ENCODE peak calls at places on chromosome 9, in five cellular contexts. S is A172; P is left cardiac atrium; N is Peyer's patch; D is activated effector memory CD4-positive, alpha-beta T cell treated with Interleukin-2 at 50 U/mL for 16 hours. O is an unnamed sample.

GRCh38 chr9:34233691-34234090 is 54.8 kb downstream of the UBAP1 start:
- DNase-seq in S (no peak), P (no peak), N (no peak), D (no peak), O (no peak)

GRCh38 chr9:13427587-13427986 is 148.1 kb upstream of the MPDZ start:
- DNase-seq in S (peak), P (no peak), N (no peak), D (no peak), O (no peak)

GRCh38 chr9:130741831-130742449 is 48.4 kb downstream of the EXOSC2 start:
- DNase-seq in S (peak), P (no peak), N (no peak), D (no peak), O (peak)

GRCh38 chr9:2570615-2571479 is 50.7 kb upstream of the VLDLR start:
- DNase-seq in S (peak), P (peak), N (peak), D (no peak), O (peak)

GRCh38 chr9:92513349-92513748 is 22.4 kb downstream of the ECM2 start:
- DNase-seq in S (no peak), P (no peak), N (no peak), D (no peak), O (no peak)

GRCh38 chr9:107034831-107035230 is 171.9 kb downstream of the ZNF462 start:
- DNase-seq in S (no peak), P (no peak), N (no peak), D (no peak), O (no peak)

GRCh38 chr9:71562140-71562539 is 206.2 kb downstream of the CEMIP2 start:
- DNase-seq in S (no peak), P (no peak), N (no peak), D (no peak), O (no peak)

GRCh38 chr9:117414220-117414905 is 494 bp downstream of the ASTN2 start:
- DNase-seq in S (no peak), P (peak), N (no peak), D (no peak), O (no peak)

GRCh38 chr9:130845901-130846381 is 10.9 kb downstream of the ABL1 start:
- DNase-seq in S (peak), P (no peak), N (no peak), D (no peak), O (no peak)

GRCh38 chr9:23962101-23962500 is 136.1 kb upstream of the ELAVL2 start:
- DNase-seq in S (peak), P (no peak), N (no peak), D (no peak), O (no peak)

GRCh38 chr9:91119679-91120078 is 242.0 kb downstream of the AUH start:
- DNase-seq in S (no peak), P (no peak), N (no peak), D (no peak), O (no peak)

GRCh38 chr9:103798620-103799019 is 295.5 kb upstream of the SMC2 start:
- DNase-seq in S (peak), P (no peak), N (no peak), D (no peak), O (no peak)

GRCh38 chr9:91818647-91819403 is 131.2 kb downstream of the ROR2 start:
- DNase-seq in S (no peak), P (no peak), N (no peak), D (no peak), O (no peak)

GRCh38 chr9:91750343-91750742 is 199.7 kb downstream of the ROR2 start:
- DNase-seq in S (no peak), P (no peak), N (no peak), D (no peak), O (no peak)

GRCh38 chr9:135663857-135664256 is 748 bp downstream of the LCN9 start:
- DNase-seq in S (no peak), P (no peak), N (no peak), D (no peak), O (no peak)

GRCh38 chr9:117413346-117414219 is 1.3 kb downstream of the ASTN2 start:
- DNase-seq in S (no peak), P (peak), N (no peak), D (no peak), O (no peak)

GRCh38 chr9:127808347-127809001 is 5.8 kb downstream of the FPGS start:
- DNase-seq in S (no peak), P (peak), N (no peak), D (no peak), O (no peak)

GRCh38 chr9:91734371-91734981 is 215.6 kb downstream of the ROR2 start:
- DNase-seq in S (peak), P (peak), N (peak), D (peak), O (peak)

GRCh38 chr9:22423566-22423965 is 23.1 kb upstream of the DMRTA1 start:
- DNase-seq in S (no peak), P (no peak), N (no peak), D (no peak), O (no peak)

GRCh38 chr9:98256632-98257218 is 1.3 kb upstream of the TBC1D2 start:
- DNase-seq in S (peak), P (no peak), N (peak), D (peak), O (peak)

GRCh38 chr9:96486351-96487029 is 36.5 kb downstream of the HABP4 start:
- DNase-seq in S (peak), P (peak), N (no peak), D (no peak), O (no peak)

GRCh38 chr9:132610661-132611060 is 28.3 kb downstream of the BARHL1 start:
- DNase-seq in S (no peak), P (no peak), N (no peak), D (no peak), O (no peak)

GRCh38 chr9:131310833-131311554 is 21.5 kb downstream of the PLPP7 start:
- DNase-seq in S (no peak), P (peak), N (peak), D (peak), O (peak)

GRCh38 chr9:71955300-71955915 is 44.0 kb downstream of the C9orf85 start:
- DNase-seq in S (no peak), P (no peak), N (no peak), D (no peak), O (no peak)

GRCh38 chr9:109401990-109402318 is 81.1 kb upstream of the EPB41L4B start:
- DNase-seq in S (no peak), P (no peak), N (no peak), D (no peak), O (no peak)

GRCh38 chr9:136886610-136887597 is 588 bp downstream of the TRAF2 start:
- DNase-seq in S (peak), P (peak), N (no peak), D (no peak), O (peak)

GRCh38 chr9:27672730-27673129 is 99.4 kb upstream of the C9orf72 start:
- DNase-seq in S (no peak), P (no peak), N (no peak), D (no peak), O (no peak)

GRCh38 chr9:112048924-112049785 is 125.9 kb downstream of the SUSD1 start:
- DNase-seq in S (peak), P (no peak), N (no peak), D (no peak), O (no peak)

GRCh38 chr9:38024036-38024681 is 44.9 kb downstream of the SHB start:
- DNase-seq in S (no peak), P (peak), N (no peak), D (no peak), O (no peak)

GRCh38 chr9:124527781-124528180 is 20.6 kb upstream of the NR5A1 start:
- DNase-seq in S (peak), P (no peak), N (no peak), D (no peak), O (no peak)

O was measured in activated naive CD8-positive, alpha-beta T cell treated with anti-CD3 and anti-CD28 coated beads, Interleukin-2, amount 50 U/mL, for 24 hours.